ENCODE peak calls at places on chromosomes 5 and 9, in four cellular contexts. F is heart right ventricle; T is breast epithelium; Z is CD8-positive, alpha-beta T cell. Q is an unnamed sample.

GRCh38 chr5:138353550-138353893 is 1.0 kb downstream of the KDM3B start:
- DNase-seq in F (no peak), T (no peak), Z (no peak), Q (no peak)

GRCh38 chr5:55411881-55412280 is 104.1 kb downstream of the MTREX start:
- DNase-seq in Z (no peak), T (no peak), F (no peak), Q (no peak)

GRCh38 chr9:84154320-84154719 is 173.7 kb downstream of the RMI1 start:
- DNase-seq in F (no peak), T (no peak), Z (no peak), Q (no peak)

GRCh38 chr5:66427043-66427442 is 169.2 kb upstream of the MAST4 start:
- DNase-seq in Z (no peak), T (no peak), F (no peak), Q (no peak)

GRCh38 chr9:69314547-69314946 is 10.5 kb upstream of the ENTREP1 start:
- DNase-seq in T (no peak), Z (no peak), F (no peak), Q (no peak)

GRCh38 chr5:10633271-10634049 is 69.6 kb downstream of the ANKRD33B start:
- DNase-seq in T (no peak), Z (no peak), F (no peak), Q (no peak)

GRCh38 chr5:100797863-100798262 is 105.2 kb downstream of the ST8SIA4 start:
- DNase-seq in F (no peak), T (no peak), Z (no peak), Q (no peak)

GRCh38 chr5:97471951-97472350 is 288.9 kb upstream of the RIOK2 start:
- DNase-seq in T (no peak), F (no peak), Z (no peak), Q (no peak)

GRCh38 chr5:6134281-6134680 is 244.1 kb downstream of the MED10 start:
- DNase-seq in Z (no peak), T (no peak), F (no peak), Q (no peak)

GRCh38 chr5:68962632-68963484 is 131.0 kb upstream of the SLC30A5 start:
- DNase-seq in Z (no peak), F (peak; percentile 46), T (peak; percentile 65), Q (peak; percentile 64)

GRCh38 chr9:105405514-105406131 is 42.2 kb upstream of the FSD1L start:
- DNase-seq in Z (peak; percentile 47), F (no peak), T (no peak), Q (no peak)

DNA sequence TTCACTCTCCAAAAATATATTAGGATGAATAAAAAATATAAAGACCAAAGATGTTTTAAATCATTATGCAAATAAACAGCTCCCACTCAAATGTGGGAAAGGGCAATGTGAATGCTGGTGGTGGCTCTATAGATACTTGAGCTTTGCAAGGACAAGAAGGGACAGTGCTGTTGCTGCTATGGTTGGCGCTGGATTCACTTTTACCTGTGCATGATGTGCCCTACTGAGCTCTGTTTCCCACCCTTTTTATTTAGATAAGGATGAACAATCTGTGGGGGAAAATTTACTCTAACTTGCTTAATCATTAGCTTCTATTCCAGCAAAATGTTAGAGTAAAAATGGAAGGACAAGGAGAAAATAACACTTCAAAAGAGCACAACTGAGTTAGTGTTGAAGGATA is 1726.8 kb downstream of the MAT2B start:
- DNase-seq in T (no peak), F (no peak), Z (no peak), Q (no peak)
- H3K27ac ChIP-seq in T (no peak overlapping the region), F (no peak overlapping the region), Z (no peak overlapping the region), Q (no peak overlapping the region)

GRCh38 chr9:137278061-137278912 is 761 bp downstream of the TOR4A start:
- DNase-seq in F (peak; percentile 62), T (no peak), Z (no peak), Q (no peak)
- H3K27ac ChIP-seq in F (peak overlapping the region; percentile 100), T (peak overlapping the region; percentile 63), Z (no peak overlapping the region), Q (peak overlapping the region; percentile 97)

DNA sequence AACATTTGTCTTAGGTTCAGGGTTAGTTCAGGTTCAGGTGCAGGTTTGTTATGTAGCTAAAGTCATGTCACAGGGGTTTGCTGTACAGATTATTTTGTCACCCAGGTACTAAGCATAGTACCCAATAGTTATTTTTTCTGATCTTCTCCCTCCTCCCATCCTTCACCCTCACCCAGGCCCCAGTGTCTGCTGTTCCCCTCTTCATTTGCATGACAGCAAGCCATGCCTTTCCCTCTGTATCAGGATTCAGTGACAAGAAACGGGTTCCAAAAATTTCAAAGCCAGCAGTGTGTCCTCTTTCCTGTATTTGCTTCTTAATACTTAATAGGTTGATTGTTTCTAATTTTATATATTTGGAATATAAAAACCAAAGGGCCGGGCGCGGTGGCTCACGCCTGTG is 330.8 kb upstream of the SGCD start:
- DNase-seq in Z (no peak), F (no peak), T (no peak), Q (no peak)
- H3K27ac ChIP-seq in Z (no peak overlapping the region), F (no peak overlapping the region), T (no peak overlapping the region), Q (no peak overlapping the region)

GRCh38 chr5:72293495-72294055 is 26.5 kb downstream of the MRPS27 start:
- DNase-seq in Z (no peak), F (no peak), T (no peak), Q (no peak)

GRCh38 chr5:72292411-72292810 is 27.6 kb downstream of the MRPS27 start:
- DNase-seq in T (no peak), F (no peak), Z (no peak), Q (no peak)

GRCh38 chr5:72288923-72289322 is 31.1 kb downstream of the MRPS27 start:
- DNase-seq in Z (no peak), F (no peak), T (no peak), Q (no peak)

GRCh38 chr5:72290356-72291133 is 29.5 kb downstream of the MRPS27 start:
- DNase-seq in Z (no peak), T (no peak), F (no peak), Q (no peak)

GRCh38 chr5:72291601-72292000 is 28.4 kb downstream of the MRPS27 start:
- DNase-seq in T (no peak), F (no peak), Z (no peak), Q (no peak)
- H3K27ac ChIP-seq in T (no peak overlapping the region), F (no peak overlapping the region), Z (no peak overlapping the region), Q (no peak overlapping the region)

DNA sequence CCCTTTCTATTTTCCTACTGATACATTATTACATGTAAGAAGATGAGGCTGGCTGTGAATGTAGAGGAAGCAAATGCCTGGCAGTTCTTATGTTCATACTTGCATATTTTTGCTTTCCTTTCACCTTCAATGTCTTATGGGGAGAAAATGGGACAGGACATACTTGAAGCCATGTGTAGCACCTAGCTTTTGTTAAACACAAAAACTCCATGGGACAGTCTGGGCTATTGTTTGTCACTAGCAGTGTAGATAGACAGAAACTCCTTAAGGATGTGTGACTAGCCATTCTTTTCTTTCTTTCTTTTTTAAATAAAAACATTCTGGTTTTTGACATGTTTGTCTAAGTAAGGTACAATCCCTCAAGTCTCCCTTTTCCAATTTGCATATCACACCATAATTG is 122.7 kb downstream of the ARL15 start:
- DNase-seq in Z (no peak), T (no peak), F (no peak), Q (no peak)
- H3K27ac ChIP-seq in Z (no peak overlapping the region), T (no peak overlapping the region), F (no peak overlapping the region), Q (no peak overlapping the region)

DNA sequence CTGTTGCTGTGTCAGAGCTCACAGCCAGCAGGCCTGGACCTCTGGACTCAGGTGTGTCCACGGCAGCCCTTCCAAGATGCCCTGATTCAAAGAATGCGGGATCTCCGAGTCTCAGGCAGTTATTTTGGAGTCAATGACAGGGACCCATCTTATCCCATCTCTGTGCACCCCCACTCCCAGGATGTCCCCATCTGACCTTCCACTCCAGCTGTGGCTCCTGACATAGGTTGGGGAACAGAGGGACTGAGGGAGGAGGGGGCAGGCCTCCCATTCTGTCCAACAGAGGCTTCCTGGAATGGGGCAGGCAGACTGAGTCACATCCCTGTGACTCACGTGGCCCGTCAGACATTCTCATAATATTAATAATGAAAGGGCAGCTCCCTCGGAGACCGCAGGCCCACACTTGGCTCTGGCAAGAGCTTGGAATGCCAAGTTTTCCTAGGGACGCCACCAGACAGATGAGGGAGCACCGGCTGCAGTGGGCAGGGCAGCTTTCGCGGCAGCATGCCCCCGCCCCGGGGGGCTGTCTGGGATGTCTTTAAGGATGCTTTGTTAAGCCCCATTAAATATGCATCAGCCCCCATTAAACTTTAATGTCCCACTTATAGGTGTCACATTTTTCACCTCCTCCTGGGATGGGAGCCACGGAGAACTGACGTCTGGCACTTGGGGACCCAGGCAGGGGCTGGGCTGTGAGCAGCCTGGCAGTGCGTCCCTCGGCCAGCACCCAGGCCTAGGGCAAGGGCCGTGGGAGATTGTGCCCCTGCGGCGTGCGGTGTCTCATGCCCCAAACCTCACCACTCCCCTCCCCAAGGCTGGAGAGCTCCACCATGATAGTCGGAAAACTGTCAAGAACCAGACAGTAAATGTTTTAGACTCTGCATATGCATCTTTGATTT is 23.6 kb upstream of the FIBCD1 start:
- DNase-seq in T (peak; percentile 77), F (no peak), Z (no peak), Q (peak; percentile 34)
- H3K27ac ChIP-seq in T (peak overlapping the region; percentile 38), F (no peak overlapping the region), Z (no peak overlapping the region), Q (no peak overlapping the region)